ENCODE peak calls at places on chromosomes 2 and 18, in ten cellular contexts. X is T-helper 1 cell; Z is HFFc6; E is cardiac muscle cell; S is stimulated activated CD4-positive, alpha-beta T cell treated with anti-CD3 and anti-CD28 coated beads, TNF-alpha, amount 100 ng/mL, for 1 hour; R is activated T-cell treated with anti-CD3 and anti-CD28 coated beads for 1 hour; D is NCI-H748 treated with DMSO at 0.1 percent for 48 hours; B is right atrium auricular region; P is astrocyte of the spinal cord; T is foreskin fibroblast. J is an unnamed sample.

GRCh38 chr18:26017929-26018328 is 72.5 kb downstream of the SS18 start:
- DNase-seq in X (no peak), Z (no peak), E (no peak), S (no peak), R (no peak), D (no peak), B (no peak), P (no peak), T (no peak), J (no peak)

GRCh38 chr2:37829202-37829601 is 95.9 kb upstream of the RMDN2 start:
- DNase-seq in X (no peak), Z (peak), E (no peak), S (no peak), R (no peak), D (no peak), B (no peak), P (peak), T (peak), J (peak)

GRCh38 chr2:96580771-96581170 is 44.2 kb downstream of the ARID5A start:
- DNase-seq in X (no peak), Z (no peak), E (peak), S (no peak), R (no peak), D (no peak), B (no peak), P (no peak), T (peak), J (no peak)

GRCh38 chr2:10982931-10983701 is 71.4 kb downstream of the KCNF1 start:
- DNase-seq in X (no peak), Z (no peak), E (no peak), S (no peak), R (no peak), D (no peak), B (no peak), P (no peak), T (peak), J (no peak)

GRCh38 chr2:7523557-7524210 is 606.5 kb downstream of the RNF144A start:
- DNase-seq in X (no peak), Z (peak), E (no peak), S (no peak), R (no peak), D (no peak), B (no peak), P (no peak), T (peak), J (no peak)

GRCh38 chr2:150417278-150417677 is 70.2 kb downstream of the RND3 start:
- DNase-seq in X (no peak), Z (no peak), E (no peak), S (no peak), R (no peak), D (no peak), B (no peak), P (no peak), T (no peak), J (no peak)

GRCh38 chr2:46508312-46508711 is 28.9 kb downstream of the TMEM247 start:
- DNase-seq in X (no peak), Z (no peak), E (no peak), S (no peak), R (no peak), D (no peak), B (peak), P (no peak), T (no peak), J (no peak)

GRCh38 chr2:15225131-15225530 is 336.0 kb downstream of the NBAS start:
- DNase-seq in X (no peak), Z (no peak), E (no peak), S (no peak), R (no peak), D (no peak), B (no peak), P (no peak), T (no peak), J (no peak)

GRCh38 chr18:77071711-77072292 is 60.8 kb downstream of the MBP start:
- DNase-seq in X (peak), Z (peak), E (no peak), S (no peak), R (peak), D (no peak), B (peak), P (peak), T (peak), J (peak)

GRCh38 chr2:88746929-88747490 is 55.5 kb downstream of the RPIA start:
- DNase-seq in X (no peak), Z (no peak), E (no peak), S (no peak), R (no peak), D (no peak), B (no peak), P (no peak), T (no peak), J (no peak)

GRCh38 chr18:2881490-2882195 is 34.8 kb downstream of the EMILIN2 start:
- DNase-seq in X (no peak), Z (peak), E (no peak), S (no peak), R (no peak), D (no peak), B (peak), P (peak), T (peak), J (no peak)

GRCh38 chr2:170523506-170523905 is 191.6 kb upstream of the SP5 start:
- DNase-seq in X (no peak), Z (no peak), E (no peak), S (no peak), R (no peak), D (no peak), B (no peak), P (no peak), T (no peak), J (no peak)

J was measured in dermis blood vessel endothelial cell.